ENCODE peak calls at places on chromosomes 7 and 10, in seven cellular contexts. One of them, this sample, is unnamed.

GRCh38 chr7:26397326-26397725 is 105.7 kb downstream of the SNX10 start:
- DNase-seq in transverse colon: no peak
- DNase-seq in esophagus muscularis mucosa: no peak
- DNase-seq in stomach: no peak
- DNase-seq in endothelial cell of umbilical vein: no peak
- DNase-seq in breast epithelium: no peak
- DNase-seq in K562: no peak
- DNase-seq in this sample: no peak

GRCh38 chr7:27547401-27547800 is 115.3 kb downstream of the HIBADH start:
- DNase-seq in transverse colon: no peak
- DNase-seq in esophagus muscularis mucosa: no peak
- DNase-seq in stomach: no peak
- DNase-seq in endothelial cell of umbilical vein: no peak
- DNase-seq in breast epithelium: no peak
- DNase-seq in K562: no peak
- DNase-seq in this sample: no peak

GRCh38 chr10:122981066-122981464 is 864 bp downstream of the PSTK start:
- DNase-seq in transverse colon: no peak
- DNase-seq in esophagus muscularis mucosa: no peak
- DNase-seq in stomach: no peak
- DNase-seq in endothelial cell of umbilical vein: peak; percentile 39
- DNase-seq in breast epithelium: no peak
- DNase-seq in K562: peak; percentile 15
- DNase-seq in this sample: no peak

GRCh38 chr7:158955932-158956804 is 99.8 kb downstream of the DYNC2I1 start:
- DNase-seq in transverse colon: no peak
- DNase-seq in esophagus muscularis mucosa: no peak
- DNase-seq in stomach: no peak
- DNase-seq in endothelial cell of umbilical vein: no peak
- DNase-seq in breast epithelium: no peak
- DNase-seq in K562: no peak
- DNase-seq in this sample: no peak

GRCh38 chr10:124005091-124005490 is 88.3 kb downstream of the CHST15 start:
- DNase-seq in transverse colon: no peak
- DNase-seq in esophagus muscularis mucosa: no peak
- DNase-seq in stomach: peak; percentile 17
- DNase-seq in endothelial cell of umbilical vein: no peak
- DNase-seq in breast epithelium: no peak
- DNase-seq in K562: no peak
- DNase-seq in this sample: peak; percentile 66

GRCh38 chr10:59332581-59332980 is 29.8 kb downstream of the FAM13C start:
- DNase-seq in transverse colon: no peak
- DNase-seq in esophagus muscularis mucosa: no peak
- DNase-seq in stomach: no peak
- DNase-seq in endothelial cell of umbilical vein: no peak
- DNase-seq in breast epithelium: no peak
- DNase-seq in K562: no peak
- DNase-seq in this sample: no peak

GRCh38 chr7:157017639-157018327 is 7.3 kb upstream of the MNX1 start:
- DNase-seq in transverse colon: no peak
- DNase-seq in esophagus muscularis mucosa: no peak
- DNase-seq in stomach: no peak
- DNase-seq in endothelial cell of umbilical vein: no peak
- DNase-seq in breast epithelium: no peak
- DNase-seq in K562: no peak
- DNase-seq in this sample: no peak

GRCh38 chr7:151822541-151823181 is 54.3 kb downstream of the PRKAG2 start:
- DNase-seq in transverse colon: no peak
- DNase-seq in esophagus muscularis mucosa: no peak
- DNase-seq in stomach: no peak
- DNase-seq in endothelial cell of umbilical vein: peak; percentile 6
- DNase-seq in breast epithelium: no peak
- DNase-seq in K562: no peak
- DNase-seq in this sample: no peak

GRCh38 chr10:97498841-97499560 is at the start of gene UBTD1:
- DNase-seq in transverse colon: peak; percentile 43
- DNase-seq in esophagus muscularis mucosa: no peak
- DNase-seq in stomach: peak; percentile 39
- DNase-seq in endothelial cell of umbilical vein: peak; percentile 66
- DNase-seq in breast epithelium: peak; percentile 62
- DNase-seq in K562: peak; percentile 26
- DNase-seq in this sample: peak; percentile 84

GRCh38 chr10:72480861-72481260 is 126.1 kb upstream of the DNAJB12 start:
- DNase-seq in transverse colon: no peak
- DNase-seq in esophagus muscularis mucosa: no peak
- DNase-seq in stomach: no peak
- DNase-seq in endothelial cell of umbilical vein: no peak
- DNase-seq in breast epithelium: no peak
- DNase-seq in K562: no peak
- DNase-seq in this sample: no peak

GRCh38 chr7:71988176-71988575 is 424.0 kb downstream of the CALN1 start:
- DNase-seq in transverse colon: no peak
- DNase-seq in esophagus muscularis mucosa: no peak
- DNase-seq in stomach: no peak
- DNase-seq in endothelial cell of umbilical vein: no peak
- DNase-seq in breast epithelium: no peak
- DNase-seq in K562: no peak
- DNase-seq in this sample: no peak

GRCh38 chr10:7792541-7792940 is 4.6 kb downstream of the ATP5F1C start:
- DNase-seq in transverse colon: no peak
- DNase-seq in esophagus muscularis mucosa: no peak
- DNase-seq in stomach: no peak
- DNase-seq in endothelial cell of umbilical vein: no peak
- DNase-seq in breast epithelium: no peak
- DNase-seq in K562: no peak
- DNase-seq in this sample: no peak

GRCh38 chr7:18494821-18495408 is 634 bp upstream of the HDAC9 start:
- DNase-seq in transverse colon: no peak
- DNase-seq in esophagus muscularis mucosa: no peak
- DNase-seq in stomach: no peak
- DNase-seq in endothelial cell of umbilical vein: no peak
- DNase-seq in breast epithelium: no peak
- DNase-seq in K562: no peak
- DNase-seq in this sample: no peak

GRCh38 chr10:26503911-26504310 is 65.8 kb downstream of the APBB1IP start:
- DNase-seq in transverse colon: no peak
- DNase-seq in esophagus muscularis mucosa: no peak
- DNase-seq in stomach: no peak
- DNase-seq in endothelial cell of umbilical vein: no peak
- DNase-seq in breast epithelium: no peak
- DNase-seq in K562: no peak
- DNase-seq in this sample: no peak

DNA sequence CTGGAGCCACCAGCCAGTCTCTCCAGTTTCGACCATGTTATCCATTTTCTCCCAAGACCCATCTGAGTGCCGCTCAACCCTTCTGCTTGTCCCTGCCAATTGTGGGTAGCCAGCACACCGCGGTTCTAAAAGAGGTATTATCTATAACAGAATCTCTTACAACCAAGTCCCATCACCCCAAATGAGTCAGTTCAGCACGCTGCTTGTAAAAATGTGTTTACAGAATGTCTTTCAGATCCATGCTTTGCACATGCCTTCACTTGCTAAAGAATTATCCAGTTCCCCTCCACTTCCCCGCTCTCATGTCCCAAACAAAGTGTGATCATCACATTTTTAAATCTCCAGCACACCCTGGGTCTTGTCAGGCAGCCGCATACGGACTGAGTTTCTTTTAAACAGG is 29.6 kb upstream of the FGFR2 start:
- DNase-seq in transverse colon: no peak
- DNase-seq in esophagus muscularis mucosa: no peak
- DNase-seq in stomach: no peak
- DNase-seq in endothelial cell of umbilical vein: no peak
- DNase-seq in breast epithelium: no peak
- DNase-seq in K562: no peak
- DNase-seq in this sample: peak; percentile 58
- TF ChIP-seq POLR2AphosphoS5 in transverse colon: no peak
- TF ChIP-seq POLR2AphosphoS5 in esophagus muscularis mucosa: no peak
- TF ChIP-seq POLR2AphosphoS5 in stomach: no peak
- TF ChIP-seq POLR2AphosphoS5 in endothelial cell of umbilical vein: no peak
- TF ChIP-seq POLR2AphosphoS5 in breast epithelium: no peak
- TF ChIP-seq POLR2AphosphoS5 in K562: no peak
- TF ChIP-seq POLR2AphosphoS5 in this sample: no peak

DNA sequence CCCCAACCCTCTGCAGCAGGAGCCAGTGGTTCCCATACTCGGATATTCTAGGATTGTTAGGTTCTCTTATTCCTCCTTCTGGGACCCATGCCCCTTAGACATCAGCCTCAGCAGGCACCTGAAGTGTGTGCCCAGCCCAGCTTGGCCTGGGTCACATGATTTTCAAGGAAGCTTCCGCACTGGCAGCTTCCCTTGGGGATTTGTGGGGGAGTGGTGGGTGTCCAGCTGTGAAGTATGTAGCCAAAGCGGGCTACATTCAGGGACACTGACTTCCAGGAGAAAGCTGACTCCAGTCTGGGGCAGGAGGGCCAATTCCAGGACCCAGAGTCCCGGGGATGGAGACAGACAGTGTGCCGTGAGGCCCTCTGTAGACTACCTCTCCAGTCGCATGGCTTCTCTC is 1.3 kb downstream of the LDB1 start:
- DNase-seq in transverse colon: peak; percentile 57
- DNase-seq in esophagus muscularis mucosa: no peak
- DNase-seq in stomach: peak; percentile 48
- DNase-seq in endothelial cell of umbilical vein: peak; percentile 25
- DNase-seq in breast epithelium: no peak
- DNase-seq in K562: no peak
- DNase-seq in this sample: peak; percentile 76
- H3K4me1 ChIP-seq in transverse colon: peaks cover 32% of the 10 kb centered on the region
- H3K4me1 ChIP-seq in esophagus muscularis mucosa: peaks cover 77% of the 10 kb centered on the region
- H3K4me1 ChIP-seq in stomach: peaks cover 77% of the 10 kb centered on the region
- H3K4me1 ChIP-seq in endothelial cell of umbilical vein: peaks cover 50% of the 10 kb centered on the region
- H3K4me1 ChIP-seq in breast epithelium: peaks cover 41% of the 10 kb centered on the region
- H3K4me1 ChIP-seq in K562: peaks cover 57% of the 10 kb centered on the region
- H3K4me1 ChIP-seq in this sample: no peaks in the 10 kb centered on the region

DNA sequence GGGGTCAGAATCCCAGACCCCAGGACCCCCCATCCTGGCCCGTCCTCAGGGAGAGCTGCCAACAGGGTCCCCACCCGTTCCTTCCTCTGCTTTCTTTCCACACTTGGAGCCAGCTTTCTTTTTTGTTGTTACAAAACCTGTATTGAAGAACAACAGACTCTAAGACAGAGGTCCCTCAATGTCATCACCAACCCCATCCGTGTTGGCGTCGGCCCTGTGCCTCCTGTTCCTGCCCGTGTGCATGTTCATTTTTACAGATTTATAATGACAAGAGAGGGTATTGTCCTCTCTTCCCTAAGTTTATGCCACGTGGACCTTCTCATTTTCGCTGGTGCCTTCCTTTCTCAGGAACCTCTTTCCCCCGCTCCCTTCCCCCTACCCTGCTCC is 88.2 kb upstream of the INSIG1 start:
- DNase-seq in transverse colon: no peak
- DNase-seq in esophagus muscularis mucosa: no peak
- DNase-seq in stomach: no peak
- DNase-seq in endothelial cell of umbilical vein: no peak
- DNase-seq in breast epithelium: no peak
- DNase-seq in K562: no peak
- DNase-seq in this sample: no peak
- H3K27ac ChIP-seq in transverse colon: no peak overlapping the region
- H3K27ac ChIP-seq in esophagus muscularis mucosa: peak overlapping the region; percentile 44
- H3K27ac ChIP-seq in stomach: peak overlapping the region; percentile 62
- H3K27ac ChIP-seq in endothelial cell of umbilical vein: peak overlapping the region; percentile 89
- H3K27ac ChIP-seq in breast epithelium: peak overlapping the region; percentile 60
- H3K27ac ChIP-seq in K562: no peak overlapping the region
- H3K27ac ChIP-seq in this sample: no peak overlapping the region

GRCh38 chr10:33306756-33307519 is 27.5 kb downstream of the NRP1 start:
- DNase-seq in transverse colon: no peak
- DNase-seq in esophagus muscularis mucosa: no peak
- DNase-seq in stomach: no peak
- DNase-seq in endothelial cell of umbilical vein: peak; percentile 78
- DNase-seq in breast epithelium: no peak
- DNase-seq in K562: no peak
- DNase-seq in this sample: no peak
- TF ChIP-seq POLR2AphosphoS5 in transverse colon: no peak
- TF ChIP-seq POLR2AphosphoS5 in esophagus muscularis mucosa: no peak
- TF ChIP-seq POLR2AphosphoS5 in stomach: no peak
- TF ChIP-seq POLR2AphosphoS5 in endothelial cell of umbilical vein: no peak
- TF ChIP-seq POLR2AphosphoS5 in breast epithelium: no peak
- TF ChIP-seq POLR2AphosphoS5 in K562: no peak
- TF ChIP-seq POLR2AphosphoS5 in this sample: no peak

DNA sequence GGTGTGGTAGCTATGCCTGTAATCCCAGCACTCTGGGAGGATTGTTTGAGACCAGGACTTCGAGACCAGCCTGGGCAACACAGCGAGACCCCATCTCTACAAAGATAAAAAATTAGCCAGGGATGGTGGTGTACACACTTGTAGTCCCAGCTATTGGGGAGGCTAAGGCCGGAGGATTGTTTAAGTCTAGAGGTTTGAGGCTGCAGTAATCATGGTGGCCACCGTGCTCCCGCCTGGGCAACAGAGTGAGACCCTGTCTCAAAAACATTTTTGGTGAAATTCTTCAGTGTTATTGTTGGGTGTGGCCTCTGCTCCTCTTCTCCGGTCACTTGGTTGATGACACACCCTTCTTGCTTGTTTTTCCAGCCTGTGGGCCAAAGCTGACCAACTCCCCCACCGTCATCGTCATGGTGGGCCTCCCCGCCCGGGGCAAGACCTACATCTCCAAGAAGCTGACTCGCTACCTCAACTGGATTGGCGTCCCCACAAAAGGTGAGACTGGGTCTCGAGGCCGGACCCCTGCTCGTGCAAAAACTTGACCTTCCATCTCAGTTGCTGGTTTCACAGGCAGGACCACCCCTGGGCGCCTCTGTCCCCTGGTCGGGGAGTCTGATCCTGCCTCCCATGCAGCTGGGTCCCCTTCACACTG is 10.6 kb downstream of the PFKFB3 start:
- DNase-seq in transverse colon: no peak
- DNase-seq in esophagus muscularis mucosa: no peak
- DNase-seq in stomach: no peak
- DNase-seq in endothelial cell of umbilical vein: no peak
- DNase-seq in breast epithelium: no peak
- DNase-seq in K562: no peak
- DNase-seq in this sample: no peak
- H3K4me1 ChIP-seq in transverse colon: no peaks in the 10 kb centered on the region
- H3K4me1 ChIP-seq in esophagus muscularis mucosa: peaks cover 23% of the 10 kb centered on the region
- H3K4me1 ChIP-seq in stomach: peaks cover 36% of the 10 kb centered on the region
- H3K4me1 ChIP-seq in endothelial cell of umbilical vein: no peaks in the 10 kb centered on the region
- H3K4me1 ChIP-seq in breast epithelium: peaks cover 4% of the 10 kb centered on the region
- H3K4me1 ChIP-seq in K562: peaks cover 7% of the 10 kb centered on the region
- H3K4me1 ChIP-seq in this sample: no peaks in the 10 kb centered on the region

GRCh38 chr7:64687249-64687648 is 21.3 kb downstream of the ZNF107 start:
- DNase-seq in transverse colon: no peak
- DNase-seq in esophagus muscularis mucosa: no peak
- DNase-seq in stomach: no peak
- DNase-seq in endothelial cell of umbilical vein: no peak
- DNase-seq in breast epithelium: no peak
- DNase-seq in K562: no peak
- DNase-seq in this sample: no peak
- H3K27ac ChIP-seq in transverse colon: peak overlapping the region; percentile 23
- H3K27ac ChIP-seq in esophagus muscularis mucosa: no peak overlapping the region
- H3K27ac ChIP-seq in stomach: no peak overlapping the region
- H3K27ac ChIP-seq in endothelial cell of umbilical vein: no peak overlapping the region
- H3K27ac ChIP-seq in breast epithelium: peak overlapping the region; percentile 86
- H3K27ac ChIP-seq in K562: no peak overlapping the region
- H3K27ac ChIP-seq in this sample: no peak overlapping the region

DNA sequence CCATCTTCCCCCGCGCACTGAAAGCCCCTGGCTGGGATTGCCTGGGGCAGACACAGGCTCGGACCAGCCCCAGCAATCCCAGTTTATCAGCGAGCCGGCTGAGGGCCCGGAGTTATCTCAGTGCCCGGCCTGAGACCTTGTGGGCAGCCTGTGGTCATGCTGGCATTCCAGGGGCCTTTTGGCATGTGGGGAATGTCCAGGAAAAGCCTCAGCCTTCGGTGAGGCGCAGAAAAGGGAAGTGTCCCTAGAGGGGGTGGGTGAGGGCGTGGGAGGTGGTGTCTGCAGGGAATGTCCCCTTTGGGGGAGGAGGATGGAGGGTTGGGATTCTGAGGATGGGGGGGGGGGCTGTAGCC is 167.9 kb upstream of the TNRC18 start:
- DNase-seq in transverse colon: no peak
- DNase-seq in esophagus muscularis mucosa: no peak
- DNase-seq in stomach: peak; percentile 47
- DNase-seq in endothelial cell of umbilical vein: peak; percentile 35
- DNase-seq in breast epithelium: no peak
- DNase-seq in K562: peak; percentile 40
- DNase-seq in this sample: no peak
- TF ChIP-seq POLR2AphosphoS5 in transverse colon: no peak
- TF ChIP-seq POLR2AphosphoS5 in esophagus muscularis mucosa: no peak
- TF ChIP-seq POLR2AphosphoS5 in stomach: no peak
- TF ChIP-seq POLR2AphosphoS5 in endothelial cell of umbilical vein: peak; percentile 35
- TF ChIP-seq POLR2AphosphoS5 in breast epithelium: no peak
- TF ChIP-seq POLR2AphosphoS5 in K562: no peak
- TF ChIP-seq POLR2AphosphoS5 in this sample: no peak